ENCODE peak calls at places on chromosomes 3 and 15, in six cellular contexts. One of them, this sample, is unnamed. For H3K27me3 and H3K4me1, the result is how much of the 10 kb centered on the place peaks cover.

GRCh38 chr3:109685084-109686079 is 348.0 kb upstream of the DPPA4 start:
- DNase-seq in heart left ventricle: peak
- DNase-seq in transverse colon: peak
- DNase-seq in psoas muscle: peak
- DNase-seq in trophoblast cell: peak
- DNase-seq in cardiac muscle cell: no peak
- DNase-seq in this sample: peak

GRCh38 chr3:36193448-36193847 is 186.9 kb upstream of the STAC start:
- DNase-seq in heart left ventricle: no peak
- DNase-seq in transverse colon: no peak
- DNase-seq in psoas muscle: no peak
- DNase-seq in trophoblast cell: no peak
- DNase-seq in cardiac muscle cell: no peak
- DNase-seq in this sample: no peak

GRCh38 chr3:120171134-120171863 is 77.1 kb upstream of the GSK3B start:
- DNase-seq in heart left ventricle: no peak
- DNase-seq in transverse colon: no peak
- DNase-seq in psoas muscle: no peak
- DNase-seq in trophoblast cell: no peak
- DNase-seq in cardiac muscle cell: no peak
- DNase-seq in this sample: no peak

GRCh38 chr15:47820047-47820779 is 102.9 kb downstream of the SEMA6D start:
- DNase-seq in heart left ventricle: no peak
- DNase-seq in transverse colon: no peak
- DNase-seq in psoas muscle: no peak
- DNase-seq in trophoblast cell: no peak
- DNase-seq in cardiac muscle cell: no peak
- DNase-seq in this sample: no peak

GRCh38 chr3:18008706-18009363 is 266.4 kb upstream of the TBC1D5 start:
- DNase-seq in heart left ventricle: no peak
- DNase-seq in transverse colon: no peak
- DNase-seq in psoas muscle: no peak
- DNase-seq in trophoblast cell: no peak
- DNase-seq in cardiac muscle cell: no peak
- DNase-seq in this sample: no peak

GRCh38 chr15:30882861-30883433 is 20.8 kb upstream of the FAN1 start:
- DNase-seq in heart left ventricle: no peak
- DNase-seq in transverse colon: no peak
- DNase-seq in psoas muscle: no peak
- DNase-seq in trophoblast cell: no peak
- DNase-seq in cardiac muscle cell: no peak
- DNase-seq in this sample: no peak

GRCh38 chr15:94743668-94744067 is 512.3 kb downstream of the MCTP2 start:
- DNase-seq in heart left ventricle: no peak
- DNase-seq in transverse colon: no peak
- DNase-seq in psoas muscle: no peak
- DNase-seq in trophoblast cell: no peak
- DNase-seq in cardiac muscle cell: no peak
- DNase-seq in this sample: no peak

GRCh38 chr3:87580782-87581181 is 304.4 kb upstream of the POU1F1 start:
- DNase-seq in heart left ventricle: no peak
- DNase-seq in transverse colon: no peak
- DNase-seq in psoas muscle: no peak
- DNase-seq in trophoblast cell: no peak
- DNase-seq in cardiac muscle cell: no peak
- DNase-seq in this sample: no peak

GRCh38 chr15:68797157-68797556 is 23.5 kb downstream of the ANP32A start:
- DNase-seq in heart left ventricle: no peak
- DNase-seq in transverse colon: no peak
- DNase-seq in psoas muscle: no peak
- DNase-seq in trophoblast cell: no peak
- DNase-seq in cardiac muscle cell: no peak
- DNase-seq in this sample: no peak

GRCh38 chr15:76929011-76929760 is 2.4 kb upstream of the RCN2 start:
- DNase-seq in heart left ventricle: no peak
- DNase-seq in transverse colon: no peak
- DNase-seq in psoas muscle: no peak
- DNase-seq in trophoblast cell: no peak
- DNase-seq in cardiac muscle cell: no peak
- DNase-seq in this sample: no peak

GRCh38 chr3:129346690-129347440 is 68.2 kb downstream of the HMCES start:
- DNase-seq in heart left ventricle: peak
- DNase-seq in transverse colon: no peak
- DNase-seq in psoas muscle: no peak
- DNase-seq in trophoblast cell: peak
- DNase-seq in cardiac muscle cell: peak
- DNase-seq in this sample: no peak

GRCh38 chr3:134839990-134840389 is 44.9 kb downstream of the EPHB1 start:
- DNase-seq in heart left ventricle: no peak
- DNase-seq in transverse colon: no peak
- DNase-seq in psoas muscle: no peak
- DNase-seq in trophoblast cell: no peak
- DNase-seq in cardiac muscle cell: no peak
- DNase-seq in this sample: no peak

GRCh38 chr3:65425880-65426279 is 612.8 kb downstream of the MAGI1 start:
- DNase-seq in heart left ventricle: no peak
- DNase-seq in transverse colon: no peak
- DNase-seq in psoas muscle: no peak
- DNase-seq in trophoblast cell: no peak
- DNase-seq in cardiac muscle cell: peak
- DNase-seq in this sample: no peak

GRCh38 chr15:99930696-99931095 is 197.5 kb upstream of the LYSMD4 start:
- DNase-seq in heart left ventricle: no peak
- DNase-seq in transverse colon: no peak
- DNase-seq in psoas muscle: no peak
- DNase-seq in trophoblast cell: no peak
- DNase-seq in cardiac muscle cell: no peak
- DNase-seq in this sample: no peak

GRCh38 chr15:66862878-66863335 is 160.9 kb downstream of the SMAD6 start:
- DNase-seq in heart left ventricle: peak
- DNase-seq in transverse colon: peak
- DNase-seq in psoas muscle: peak
- DNase-seq in trophoblast cell: peak
- DNase-seq in cardiac muscle cell: peak
- DNase-seq in this sample: peak

GRCh38 chr3:145915787-145916186 is 245.2 kb downstream of the PLOD2 start:
- DNase-seq in heart left ventricle: no peak
- DNase-seq in transverse colon: no peak
- DNase-seq in psoas muscle: no peak
- DNase-seq in trophoblast cell: no peak
- DNase-seq in cardiac muscle cell: no peak
- DNase-seq in this sample: no peak

GRCh38 chr3:171871392-171872274 is 28.5 kb downstream of the TMEM212 start:
- DNase-seq in heart left ventricle: no peak
- DNase-seq in transverse colon: no peak
- DNase-seq in psoas muscle: no peak
- DNase-seq in trophoblast cell: no peak
- DNase-seq in cardiac muscle cell: no peak
- DNase-seq in this sample: no peak

GRCh38 chr3:174613173-174613572 is 246.0 kb upstream of the NAALADL2 start:
- DNase-seq in heart left ventricle: peak
- DNase-seq in transverse colon: no peak
- DNase-seq in psoas muscle: no peak
- DNase-seq in trophoblast cell: no peak
- DNase-seq in cardiac muscle cell: no peak
- DNase-seq in this sample: no peak

GRCh38 chr3:181017690-181018089 is 28.2 kb upstream of the DNAJC19 start:
- DNase-seq in heart left ventricle: no peak
- DNase-seq in transverse colon: no peak
- DNase-seq in psoas muscle: no peak
- DNase-seq in trophoblast cell: no peak
- DNase-seq in cardiac muscle cell: no peak
- DNase-seq in this sample: no peak

GRCh38 chr15:96158938-96159337 is 171.6 kb upstream of the NR2F2 start:
- DNase-seq in heart left ventricle: no peak
- DNase-seq in transverse colon: no peak
- DNase-seq in psoas muscle: no peak
- DNase-seq in trophoblast cell: no peak
- DNase-seq in cardiac muscle cell: no peak
- DNase-seq in this sample: no peak

GRCh38 chr3:122092460-122093165 is 37.5 kb downstream of the CD86 start:
- DNase-seq in heart left ventricle: peak
- DNase-seq in transverse colon: peak
- DNase-seq in psoas muscle: no peak
- DNase-seq in trophoblast cell: peak
- DNase-seq in cardiac muscle cell: no peak
- DNase-seq in this sample: peak

GRCh38 chr15:66611257-66612053 is 45.7 kb upstream of the LCTL start:
- DNase-seq in heart left ventricle: no peak
- DNase-seq in transverse colon: no peak
- DNase-seq in psoas muscle: no peak
- DNase-seq in trophoblast cell: no peak
- DNase-seq in cardiac muscle cell: no peak
- DNase-seq in this sample: no peak

GRCh38 chr3:139427283-139428060 is 38.0 kb upstream of the COPB2 start:
- DNase-seq in heart left ventricle: no peak
- DNase-seq in transverse colon: no peak
- DNase-seq in psoas muscle: no peak
- DNase-seq in trophoblast cell: peak
- DNase-seq in cardiac muscle cell: peak
- DNase-seq in this sample: peak

GRCh38 chr3:100893108-100893507 is 100.1 kb downstream of the ABI3BP start:
- DNase-seq in heart left ventricle: no peak
- DNase-seq in transverse colon: peak
- DNase-seq in psoas muscle: no peak
- DNase-seq in trophoblast cell: no peak
- DNase-seq in cardiac muscle cell: no peak
- DNase-seq in this sample: no peak

GRCh38 chr3:54443572-54444161 is 321.3 kb downstream of the CACNA2D3 start:
- DNase-seq in heart left ventricle: no peak
- DNase-seq in transverse colon: no peak
- DNase-seq in psoas muscle: no peak
- DNase-seq in trophoblast cell: no peak
- DNase-seq in cardiac muscle cell: no peak
- DNase-seq in this sample: no peak

GRCh38 chr3:54445630-54446029 is 323.3 kb downstream of the CACNA2D3 start:
- DNase-seq in heart left ventricle: no peak
- DNase-seq in transverse colon: no peak
- DNase-seq in psoas muscle: no peak
- DNase-seq in trophoblast cell: no peak
- DNase-seq in cardiac muscle cell: no peak
- DNase-seq in this sample: no peak

GRCh38 chr3:54447427-54447826 is 325.1 kb downstream of the CACNA2D3 start:
- DNase-seq in heart left ventricle: no peak
- DNase-seq in transverse colon: no peak
- DNase-seq in psoas muscle: no peak
- DNase-seq in trophoblast cell: no peak
- DNase-seq in cardiac muscle cell: no peak
- DNase-seq in this sample: no peak
- H3K27me3 ChIP-seq in heart left ventricle: under half
- H3K27me3 ChIP-seq in transverse colon: under half
- H3K27me3 ChIP-seq in psoas muscle: under half
- H3K27me3 ChIP-seq in trophoblast cell: under half
- H3K27me3 ChIP-seq in cardiac muscle cell: under half
- H3K27me3 ChIP-seq in this sample: under half

DNA sequence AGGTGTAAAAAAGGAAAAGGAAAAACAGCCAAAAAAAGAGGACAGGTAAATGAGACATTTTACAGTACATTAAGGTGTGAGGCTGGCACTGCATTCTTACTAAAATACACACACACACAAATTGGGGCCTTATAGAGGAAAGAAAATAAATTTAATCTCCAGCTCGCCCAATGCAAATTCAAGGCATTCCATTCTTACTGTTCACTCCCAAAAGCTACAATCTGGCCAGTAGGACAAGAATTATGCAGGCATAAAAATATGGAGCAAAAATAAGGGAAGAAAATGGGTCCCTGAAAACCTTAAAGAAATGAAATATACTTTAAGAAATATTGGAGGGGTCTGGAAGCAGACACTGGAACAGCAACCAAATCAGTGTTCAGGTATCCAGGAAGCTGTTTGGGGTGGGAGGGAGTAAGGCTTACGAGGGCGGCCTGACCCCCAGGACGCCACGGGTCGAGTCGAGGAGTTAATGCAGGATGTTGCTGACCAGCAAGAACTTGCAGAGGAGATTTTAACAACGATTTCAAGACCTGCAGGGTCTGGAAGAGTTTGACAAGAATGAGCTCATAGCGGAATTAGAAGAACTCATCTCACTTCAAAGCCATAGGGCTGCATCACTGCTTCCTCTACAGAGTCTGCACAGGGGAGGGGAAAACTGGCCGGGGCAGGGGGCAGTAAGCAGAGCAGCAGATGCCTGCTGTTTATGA is 245.5 kb downstream of the TBL1XR1 start:
- DNase-seq in heart left ventricle: no peak
- DNase-seq in transverse colon: no peak
- DNase-seq in psoas muscle: no peak
- DNase-seq in trophoblast cell: no peak
- DNase-seq in cardiac muscle cell: no peak
- DNase-seq in this sample: no peak
- H3K4me1 ChIP-seq in heart left ventricle: under half
- H3K4me1 ChIP-seq in transverse colon: under half
- H3K4me1 ChIP-seq in psoas muscle: under half
- H3K4me1 ChIP-seq in trophoblast cell: under half
- H3K4me1 ChIP-seq in cardiac muscle cell: under half
- H3K4me1 ChIP-seq in this sample: under half

GRCh38 chr15:28097656-28098359 is 1.3 kb downstream of the OCA2 start:
- DNase-seq in heart left ventricle: no peak
- DNase-seq in transverse colon: no peak
- DNase-seq in psoas muscle: no peak
- DNase-seq in trophoblast cell: no peak
- DNase-seq in cardiac muscle cell: no peak
- DNase-seq in this sample: no peak
- H3K27me3 ChIP-seq in heart left ventricle: under half
- H3K27me3 ChIP-seq in transverse colon: half or more
- H3K27me3 ChIP-seq in psoas muscle: under half
- H3K27me3 ChIP-seq in trophoblast cell: half or more
- H3K27me3 ChIP-seq in cardiac muscle cell: half or more
- H3K27me3 ChIP-seq in this sample: under half

DNA sequence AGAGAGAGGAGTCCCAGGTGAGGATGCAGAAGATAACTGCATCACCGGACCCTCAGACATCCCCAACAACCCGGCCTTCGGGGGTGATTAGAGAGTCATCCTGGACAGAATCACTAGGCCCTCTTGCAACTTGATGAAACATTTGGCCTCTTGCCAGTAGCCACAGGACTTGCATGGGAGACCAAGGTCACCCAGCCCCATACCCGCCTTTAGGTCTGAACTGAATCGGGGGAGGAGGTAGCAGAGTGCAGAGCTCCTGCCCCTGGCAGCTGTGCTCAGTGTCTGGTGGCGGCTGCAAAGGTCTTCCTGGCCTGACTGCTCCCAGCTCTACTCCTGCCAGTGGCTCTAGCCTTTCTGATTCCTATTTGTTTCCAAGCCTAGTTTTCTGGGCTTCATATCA is 12.4 kb downstream of the PIF1 start:
- DNase-seq in heart left ventricle: no peak
- DNase-seq in transverse colon: no peak
- DNase-seq in psoas muscle: no peak
- DNase-seq in trophoblast cell: no peak
- DNase-seq in cardiac muscle cell: peak
- DNase-seq in this sample: peak
- H3K4me1 ChIP-seq in heart left ventricle: under half
- H3K4me1 ChIP-seq in transverse colon: under half
- H3K4me1 ChIP-seq in psoas muscle: under half
- H3K4me1 ChIP-seq in trophoblast cell: under half
- H3K4me1 ChIP-seq in cardiac muscle cell: under half
- H3K4me1 ChIP-seq in this sample: under half

GRCh38 chr3:183178833-183179549 is 16.5 kb upstream of the LAMP3 start:
- DNase-seq in heart left ventricle: no peak
- DNase-seq in transverse colon: peak
- DNase-seq in psoas muscle: peak
- DNase-seq in trophoblast cell: no peak
- DNase-seq in cardiac muscle cell: peak
- DNase-seq in this sample: no peak
- H3K27me3 ChIP-seq in heart left ventricle: under half
- H3K27me3 ChIP-seq in transverse colon: half or more
- H3K27me3 ChIP-seq in psoas muscle: under half
- H3K27me3 ChIP-seq in trophoblast cell: under half
- H3K27me3 ChIP-seq in cardiac muscle cell: under half
- H3K27me3 ChIP-seq in this sample: under half